ENCODE peak calls at places on chromosomes 1 and 21, in four cellular contexts. One of them, this sample, is unnamed.

GRCh38 chr1:7313081-7313546 is 458.0 kb upstream of the VAMP3 start:
- DNase-seq in GM10248: no peak
- DNase-seq in LoVo: no peak
- DNase-seq in Right ventricle myocardium superior: no peak
- DNase-seq in this sample: no peak

GRCh38 chr1:12544357-12544756 is 73.7 kb downstream of the DHRS3 start:
- DNase-seq in LoVo: no peak
- DNase-seq in GM10248: no peak
- DNase-seq in Right ventricle myocardium superior: no peak
- DNase-seq in this sample: no peak

GRCh38 chr1:8427493-8427892 is 109.6 kb downstream of the SLC45A1 start:
- DNase-seq in Right ventricle myocardium superior: no peak
- DNase-seq in LoVo: no peak
- DNase-seq in GM10248: peak
- DNase-seq in this sample: no peak

GRCh38 chr1:110785612-110786011 is 87.3 kb upstream of the CD53 start:
- DNase-seq in LoVo: no peak
- DNase-seq in GM10248: no peak
- DNase-seq in Right ventricle myocardium superior: no peak
- DNase-seq in this sample: no peak

GRCh38 chr1:30407862-30408580 is 315.4 kb downstream of the MATN1 start:
- DNase-seq in LoVo: peak
- DNase-seq in Right ventricle myocardium superior: no peak
- DNase-seq in GM10248: no peak
- DNase-seq in this sample: no peak

GRCh38 chr21:39715804-39716397 is 29.1 kb upstream of the IGSF5 start:
- DNase-seq in LoVo: peak
- DNase-seq in Right ventricle myocardium superior: peak
- DNase-seq in GM10248: peak
- DNase-seq in this sample: peak

GRCh38 chr21:44957047-44957831 is 17.4 kb downstream of the SLX9 start:
- DNase-seq in GM10248: no peak
- DNase-seq in Right ventricle myocardium superior: peak
- DNase-seq in LoVo: no peak
- DNase-seq in this sample: no peak

GRCh38 chr1:105416246-105416645 is 1640.2 kb upstream of the PRMT6 start:
- DNase-seq in GM10248: no peak
- DNase-seq in Right ventricle myocardium superior: no peak
- DNase-seq in LoVo: no peak
- DNase-seq in this sample: no peak

GRCh38 chr1:202616355-202616910 is 93.8 kb downstream of the SYT2 start:
- DNase-seq in LoVo: no peak
- DNase-seq in GM10248: no peak
- DNase-seq in Right ventricle myocardium superior: no peak
- DNase-seq in this sample: no peak

GRCh38 chr1:25806418-25806817 is 6.4 kb downstream of the SELENON start:
- DNase-seq in Right ventricle myocardium superior: peak
- DNase-seq in LoVo: no peak
- DNase-seq in GM10248: no peak
- DNase-seq in this sample: no peak

GRCh38 chr1:15154480-15155036 is 1.0 kb downstream of the TMEM51 start:
- DNase-seq in Right ventricle myocardium superior: peak
- DNase-seq in LoVo: no peak
- DNase-seq in GM10248: peak
- DNase-seq in this sample: peak

GRCh38 chr21:41425954-41426655 is at the start of gene MX1:
- DNase-seq in Right ventricle myocardium superior: peak
- DNase-seq in GM10248: peak
- DNase-seq in LoVo: peak
- DNase-seq in this sample: no peak

GRCh38 chr1:234628099-234628498 is 18.1 kb upstream of the IRF2BP2 start:
- DNase-seq in Right ventricle myocardium superior: no peak
- DNase-seq in LoVo: no peak
- DNase-seq in GM10248: no peak
- DNase-seq in this sample: peak

GRCh38 chr1:25204797-25205441 is 27.4 kb downstream of the SYF2 start:
- DNase-seq in LoVo: peak
- DNase-seq in GM10248: peak
- DNase-seq in Right ventricle myocardium superior: no peak
- DNase-seq in this sample: peak

GRCh38 chr21:27406297-27407009 is 439.6 kb upstream of the ADAMTS5 start:
- DNase-seq in GM10248: no peak
- DNase-seq in Right ventricle myocardium superior: no peak
- DNase-seq in LoVo: no peak
- DNase-seq in this sample: peak

GRCh38 chr1:72635719-72636118 is 353.4 kb upstream of the NEGR1 start:
- DNase-seq in LoVo: no peak
- DNase-seq in Right ventricle myocardium superior: no peak
- DNase-seq in GM10248: no peak
- DNase-seq in this sample: peak

GRCh38 chr1:8745749-8746390 is 71.6 kb downstream of the RERE start:
- DNase-seq in LoVo: no peak
- DNase-seq in GM10248: no peak
- DNase-seq in Right ventricle myocardium superior: no peak
- DNase-seq in this sample: no peak

GRCh38 chr1:174998569-174999215 is 1.1 kb upstream of the CACYBP start:
- DNase-seq in Right ventricle myocardium superior: no peak
- DNase-seq in GM10248: peak
- DNase-seq in LoVo: peak
- DNase-seq in this sample: peak

GRCh38 chr1:147246910-147247655 is 4.6 kb downstream of the CHD1L start:
- DNase-seq in GM10248: no peak
- DNase-seq in LoVo: no peak
- DNase-seq in Right ventricle myocardium superior: no peak
- DNase-seq in this sample: no peak

GRCh38 chr1:3886106-3886670 is 13.9 kb downstream of the C1orf174 start:
- DNase-seq in GM10248: no peak
- DNase-seq in Right ventricle myocardium superior: no peak
- DNase-seq in LoVo: no peak
- DNase-seq in this sample: no peak

This sample was measured in HCEC 1CT.